ENCODE peak calls at places on chromosomes 2 and 18, in ten cellular contexts. Y, Z, J, F, V, P, N, U, T and B are unnamed samples.

GRCh38 chr18:36045241-36045999 is 21.9 kb downstream of the RPRD1A start:
- DNase-seq in Z (no peak), N (no peak), F (no peak), T (no peak), P (no peak), U (no peak), J (no peak), Y (no peak), V (no peak), B (no peak)

GRCh38 chr18:59957957-59958356 is 58.2 kb downstream of the PMAIP1 start:
- DNase-seq in T (peak; percentile 48), N (peak; percentile 46), U (peak; percentile 96), Y (no peak), V (no peak), J (no peak), Z (peak; percentile 74), F (peak; percentile 37), P (peak; percentile 66), B (peak; percentile 63)

GRCh38 chr18:11676386-11676785 is 12.7 kb upstream of the GNAL start:
- DNase-seq in U (no peak), F (no peak), Y (no peak), J (no peak), N (no peak), T (no peak), P (no peak), V (no peak), Z (no peak), B (no peak)

GRCh38 chr2:239112127-239112774 is 264.4 kb downstream of the TWIST2 start:
- DNase-seq in U (no peak), V (no peak), P (no peak), Z (no peak), J (no peak), N (no peak), T (peak; percentile 9), F (no peak), Y (no peak), B (no peak)

GRCh38 chr2:191230174-191230573 is 15.0 kb upstream of the MYO1B start:
- DNase-seq in N (no peak), J (no peak), V (no peak), U (no peak), Z (no peak), P (peak; percentile 73), T (no peak), Y (no peak), F (no peak), B (no peak)

GRCh38 chr2:162174778-162175177 is 22.7 kb upstream of the GCG start:
- DNase-seq in U (no peak), J (no peak), Z (no peak), V (no peak), F (no peak), P (peak; percentile 63), N (no peak), Y (no peak), T (no peak), B (no peak)

GRCh38 chr2:64179582-64180321 is 35.5 kb upstream of the PELI1 start:
- DNase-seq in T (no peak), Z (peak; percentile 81), F (no peak), U (no peak), V (no peak), P (no peak), J (no peak), Y (no peak), N (peak; percentile 64), B (no peak)

GRCh38 chr2:128714285-128714684 is 395.6 kb upstream of the HS6ST1 start:
- DNase-seq in Z (no peak), T (no peak), U (no peak), N (no peak), F (no peak), P (no peak), J (no peak), Y (no peak), V (no peak), B (no peak)

GRCh38 chr18:67359868-67360838 is 156.4 kb downstream of the DSEL start:
- DNase-seq in V (no peak), F (no peak), N (no peak), J (no peak), Y (no peak), P (peak; percentile 92), T (no peak), Z (peak; percentile 13), U (no peak), B (no peak)

GRCh38 chr2:131104487-131105155 is 515 bp upstream of the PLEKHB2 start:
- DNase-seq in V (peak; percentile 81), Z (peak; percentile 90), T (no peak), J (peak; percentile 58), N (no peak), P (peak; percentile 85), U (peak; percentile 80), F (no peak), Y (no peak), B (no peak)

GRCh38 chr2:127574656-127575055 is 39.2 kb downstream of the MYO7B start:
- DNase-seq in Z (no peak), N (no peak), Y (no peak), T (no peak), F (no peak), U (no peak), V (peak; percentile 3), J (peak; percentile 3), P (no peak), B (no peak)

GRCh38 chr2:241562269-241562891 is 3.8 kb downstream of the BOK start:
- DNase-seq in U (no peak), F (no peak), N (no peak), P (no peak), Z (no peak), J (no peak), V (peak; percentile 65), T (no peak), Y (no peak), B (no peak)

GRCh38 chr2:212193066-212193465 is 345.5 kb downstream of the ERBB4 start:
- DNase-seq in J (no peak), N (no peak), U (no peak), T (no peak), Z (no peak), F (no peak), V (no peak), P (no peak), Y (no peak), B (no peak)

GRCh38 chr2:240451108-240451611 is 15.7 kb downstream of the GPC1 start:
- DNase-seq in U (no peak), Y (no peak), T (peak; percentile 39), F (no peak), Z (no peak), N (no peak), V (no peak), J (no peak), P (no peak), B (no peak)

GRCh38 chr2:234032301-234032856 is 18.1 kb upstream of the SPP2 start:
- DNase-seq in T (no peak), F (no peak), Y (no peak), U (no peak), J (no peak), V (no peak), Z (peak; percentile 20), P (peak; percentile 84), N (no peak), B (no peak)

GRCh38 chr2:205510345-205510744 is 172.0 kb upstream of the NRP2 start:
- DNase-seq in Z (no peak), V (no peak), U (no peak), F (no peak), N (no peak), T (no peak), Y (no peak), P (no peak), J (peak; percentile 90), B (no peak)

GRCh38 chr2:16072638-16073290 is 132.4 kb downstream of the MYCN start:
- DNase-seq in Y (no peak), P (no peak), Z (no peak), U (no peak), J (no peak), V (no peak), T (no peak), N (no peak), F (no peak), B (no peak)

GRCh38 chr2:37670378-37671012 is 947 bp downstream of the CDC42EP3 start:
- DNase-seq in V (no peak), Z (no peak), N (no peak), F (peak; percentile 52), P (peak; percentile 49), U (peak; percentile 77), Y (no peak), T (peak; percentile 23), J (no peak), B (no peak)

GRCh38 chr2:219309278-219309677 is at the start of gene PTPRN:
- DNase-seq in U (no peak), F (peak; percentile 81), V (peak; percentile 49), Z (no peak), Y (no peak), T (no peak), P (peak; percentile 87), N (no peak), J (no peak), B (no peak)

GRCh38 chr2:219314804-219315468 is 5.7 kb upstream of the PTPRN start:
- DNase-seq in F (no peak), J (no peak), N (no peak), P (peak; percentile 29), V (no peak), U (no peak), Z (no peak), Y (no peak), T (no peak), B (no peak)
- TF ChIP-seq CTCF in F (no peak), J (no peak), N (no peak), P (no peak), V (no peak), U (no peak), Z (no peak), Y (no peak), T (no peak), B (no peak)

DNA sequence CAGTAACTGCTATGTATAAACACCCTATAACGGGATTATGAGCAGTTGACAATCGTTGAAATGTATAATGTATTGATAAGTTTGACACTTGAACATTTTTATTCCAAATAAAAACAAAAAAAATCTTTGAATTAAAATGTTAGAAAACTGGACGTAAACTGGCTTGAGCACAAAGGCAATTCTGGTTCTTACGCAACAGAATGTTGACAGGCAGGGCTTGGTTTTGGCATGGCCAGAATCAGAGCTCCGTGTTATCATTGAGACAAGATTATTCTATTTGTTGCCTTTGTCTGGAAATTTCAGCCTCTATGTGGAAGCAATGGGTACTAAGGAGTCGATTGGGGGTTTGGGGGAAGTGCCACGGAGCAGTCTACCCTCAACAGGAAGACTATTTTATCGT is 1028.6 kb upstream of the ZEB2 start:
- DNase-seq in P (no peak), T (no peak), J (no peak), Z (no peak), V (no peak), N (no peak), U (no peak), Y (no peak), F (no peak), B (no peak)
- TF ChIP-seq CTCF in P (no peak), T (no peak), J (no peak), Z (no peak), V (no peak), N (no peak), U (no peak), Y (no peak), F (no peak), B (no peak)

GRCh38 chr18:23331091-23331920 is 121.8 kb upstream of the RIOK3 start:
- DNase-seq in V (peak; percentile 89), Z (no peak), F (no peak), J (peak; percentile 54), P (no peak), T (no peak), N (no peak), Y (no peak), U (no peak), B (peak; percentile 37)
- TF ChIP-seq CTCF in V (no peak), Z (no peak), F (no peak), J (no peak), P (no peak), T (no peak), N (no peak), Y (no peak), U (no peak), B (no peak)

GRCh38 chr2:235762832-235763598 is 269.2 kb downstream of the AGAP1 start:
- DNase-seq in U (no peak), Z (no peak), F (no peak), V (no peak), T (no peak), N (no peak), Y (no peak), P (no peak), J (no peak), B (no peak)
- TF ChIP-seq CTCF in U (no peak), Z (no peak), F (no peak), V (no peak), T (no peak), N (no peak), Y (peak; percentile 16), P (no peak), J (no peak), B (no peak)